ENCODE peak calls at places on chromosome 14, in six cellular contexts. One of them, this sample, is unnamed.

GRCh38 chr14:91349481-91350074 is 68.0 kb downstream of the CCDC88C start:
- DNase-seq in lung: no peak
- DNase-seq in lower lobe of right lung: no peak
- DNase-seq in pancreas: no peak
- DNase-seq in RWPE2: no peak
- DNase-seq in foreskin fibroblast: no peak
- DNase-seq in this sample: no peak

GRCh38 chr14:35405304-35405996 is 901 bp upstream of the NFKBIA start:
- DNase-seq in lung: no peak
- DNase-seq in lower lobe of right lung: peak
- DNase-seq in pancreas: no peak
- DNase-seq in RWPE2: no peak
- DNase-seq in foreskin fibroblast: no peak
- DNase-seq in this sample: no peak

GRCh38 chr14:29444216-29444615 is 483.4 kb downstream of the PRKD1 start:
- DNase-seq in lung: no peak
- DNase-seq in lower lobe of right lung: no peak
- DNase-seq in pancreas: no peak
- DNase-seq in RWPE2: no peak
- DNase-seq in foreskin fibroblast: no peak
- DNase-seq in this sample: no peak

GRCh38 chr14:97976861-97977260 is 1179.7 kb downstream of the VRK1 start:
- DNase-seq in lung: peak
- DNase-seq in lower lobe of right lung: peak
- DNase-seq in pancreas: no peak
- DNase-seq in RWPE2: no peak
- DNase-seq in foreskin fibroblast: no peak
- DNase-seq in this sample: no peak

GRCh38 chr14:64702493-64703392 is 1.5 kb upstream of the PLEKHG3 start:
- DNase-seq in lung: peak
- DNase-seq in lower lobe of right lung: peak
- DNase-seq in pancreas: peak
- DNase-seq in RWPE2: peak
- DNase-seq in foreskin fibroblast: no peak
- DNase-seq in this sample: no peak

GRCh38 chr14:79825046-79825521 is 386.2 kb downstream of the DIO2 start:
- DNase-seq in lung: no peak
- DNase-seq in lower lobe of right lung: no peak
- DNase-seq in pancreas: no peak
- DNase-seq in RWPE2: no peak
- DNase-seq in foreskin fibroblast: peak
- DNase-seq in this sample: no peak

GRCh38 chr14:84927096-84927910 is 602.6 kb upstream of the FLRT2 start:
- DNase-seq in lung: no peak
- DNase-seq in lower lobe of right lung: no peak
- DNase-seq in pancreas: no peak
- DNase-seq in RWPE2: no peak
- DNase-seq in foreskin fibroblast: no peak
- DNase-seq in this sample: no peak

GRCh38 chr14:31070431-31070830 is 44.3 kb upstream of the STRN3 start:
- DNase-seq in lung: no peak
- DNase-seq in lower lobe of right lung: no peak
- DNase-seq in pancreas: no peak
- DNase-seq in RWPE2: no peak
- DNase-seq in foreskin fibroblast: peak
- DNase-seq in this sample: peak

GRCh38 chr14:52950898-52951729 is at the start of gene FERMT2:
- DNase-seq in lung: peak
- DNase-seq in lower lobe of right lung: peak
- DNase-seq in pancreas: peak
- DNase-seq in RWPE2: peak
- DNase-seq in foreskin fibroblast: peak
- DNase-seq in this sample: peak

GRCh38 chr14:52949249-52949648 is 1.6 kb downstream of the FERMT2 start:
- DNase-seq in lung: no peak
- DNase-seq in lower lobe of right lung: no peak
- DNase-seq in pancreas: no peak
- DNase-seq in RWPE2: no peak
- DNase-seq in foreskin fibroblast: no peak
- DNase-seq in this sample: no peak

GRCh38 chr14:52950410-52950897 is 396 bp downstream of the FERMT2 start:
- DNase-seq in lung: peak
- DNase-seq in lower lobe of right lung: peak
- DNase-seq in pancreas: peak
- DNase-seq in RWPE2: peak
- DNase-seq in foreskin fibroblast: peak
- DNase-seq in this sample: peak

GRCh38 chr14:52949711-52950409 is 990 bp downstream of the FERMT2 start:
- DNase-seq in lung: peak
- DNase-seq in lower lobe of right lung: no peak
- DNase-seq in pancreas: no peak
- DNase-seq in RWPE2: no peak
- DNase-seq in foreskin fibroblast: no peak
- DNase-seq in this sample: peak

DNA sequence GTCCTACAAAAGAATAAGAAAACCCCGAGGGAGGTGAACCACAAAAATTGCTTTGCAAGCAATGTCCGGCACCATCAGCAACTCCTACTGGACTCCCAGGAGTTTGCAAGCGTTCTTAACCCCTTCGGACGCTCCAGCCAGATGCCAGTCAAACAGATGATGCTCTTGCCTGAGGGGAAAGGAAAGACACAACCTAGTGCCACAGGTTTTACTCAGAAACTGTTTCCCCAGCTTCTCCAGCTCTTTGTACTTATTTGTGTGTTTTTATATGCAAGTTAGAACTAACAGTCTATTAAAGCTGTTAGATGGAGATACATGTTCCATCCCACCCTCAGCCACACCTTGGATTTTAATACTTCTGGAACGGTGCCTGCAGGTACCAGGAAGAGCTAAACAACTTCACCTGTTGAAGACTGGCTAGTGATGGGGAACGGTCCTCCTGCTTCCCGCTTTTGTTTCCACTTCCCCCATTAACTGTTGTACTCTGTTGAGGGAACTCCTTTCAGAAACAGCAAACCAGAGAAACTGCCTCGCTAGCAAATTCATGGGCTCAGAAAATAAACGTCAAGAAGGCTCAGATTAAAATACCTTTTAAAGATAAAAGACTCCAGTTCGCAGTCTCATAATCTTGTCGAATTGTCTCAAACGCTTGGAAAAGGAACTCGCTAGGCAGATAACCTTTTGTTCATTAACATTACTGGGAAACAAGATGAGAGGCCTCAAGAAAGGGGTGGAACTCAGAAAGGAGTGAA is 1.1 kb upstream of the FERMT2 start:
- DNase-seq in lung: peak
- DNase-seq in lower lobe of right lung: no peak
- DNase-seq in pancreas: no peak
- DNase-seq in RWPE2: peak
- DNase-seq in foreskin fibroblast: peak
- DNase-seq in this sample: peak
- TF ChIP-seq CTCF in lung: no peak
- TF ChIP-seq CTCF in lower lobe of right lung: peak
- TF ChIP-seq CTCF in pancreas: no peak
- TF ChIP-seq CTCF in RWPE2: peak
- TF ChIP-seq CTCF in foreskin fibroblast: peak
- TF ChIP-seq CTCF in this sample: peak

GRCh38 chr14:37198273-37198598 is 499 bp downstream of the MIPOL1 start:
- DNase-seq in lung: no peak
- DNase-seq in lower lobe of right lung: no peak
- DNase-seq in pancreas: no peak
- DNase-seq in RWPE2: no peak
- DNase-seq in foreskin fibroblast: no peak
- DNase-seq in this sample: no peak

GRCh38 chr14:37197421-37198272 is at the start of gene MIPOL1:
- DNase-seq in lung: peak
- DNase-seq in lower lobe of right lung: peak
- DNase-seq in pancreas: peak
- DNase-seq in RWPE2: peak
- DNase-seq in foreskin fibroblast: peak
- DNase-seq in this sample: peak

GRCh38 chr14:37198907-37199306 is 1.2 kb downstream of the MIPOL1 start:
- DNase-seq in lung: no peak
- DNase-seq in lower lobe of right lung: no peak
- DNase-seq in pancreas: no peak
- DNase-seq in RWPE2: no peak
- DNase-seq in foreskin fibroblast: no peak
- DNase-seq in this sample: no peak

GRCh38 chr14:37195327-37195726 is 2.4 kb upstream of the MIPOL1 start:
- DNase-seq in lung: no peak
- DNase-seq in lower lobe of right lung: no peak
- DNase-seq in pancreas: no peak
- DNase-seq in RWPE2: no peak
- DNase-seq in foreskin fibroblast: peak
- DNase-seq in this sample: peak

GRCh38 chr14:37196604-37197420 is 925 bp upstream of the MIPOL1 start:
- DNase-seq in lung: no peak
- DNase-seq in lower lobe of right lung: no peak
- DNase-seq in pancreas: no peak
- DNase-seq in RWPE2: no peak
- DNase-seq in foreskin fibroblast: no peak
- DNase-seq in this sample: no peak
- H3K4me3 ChIP-seq in lung: no peak
- H3K4me3 ChIP-seq in lower lobe of right lung: peak
- H3K4me3 ChIP-seq in pancreas: peak
- H3K4me3 ChIP-seq in RWPE2: peak
- H3K4me3 ChIP-seq in foreskin fibroblast: peak
- H3K4me3 ChIP-seq in this sample: peak

DNA sequence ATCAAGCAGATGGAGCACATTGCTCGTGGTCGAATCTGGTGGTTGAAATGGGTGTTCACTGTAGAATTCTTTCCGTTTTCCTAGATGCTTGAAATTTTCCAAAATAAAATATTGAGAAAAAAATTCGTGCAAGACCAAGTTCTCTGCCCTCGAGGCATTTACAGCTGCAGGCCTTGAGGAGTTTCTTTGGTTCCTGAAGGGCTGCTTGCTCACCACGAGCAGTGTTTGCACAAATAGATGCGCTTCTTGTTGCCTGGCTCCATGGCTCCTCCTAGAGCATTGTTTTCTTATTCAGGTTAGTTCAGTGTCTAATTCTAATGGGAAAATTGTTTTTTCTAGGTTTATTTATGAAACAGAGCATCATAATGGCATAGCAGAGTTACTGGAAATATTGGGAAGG is 74.5 kb upstream of the DYNC1H1 start:
- DNase-seq in lung: no peak
- DNase-seq in lower lobe of right lung: no peak
- DNase-seq in pancreas: no peak
- DNase-seq in RWPE2: no peak
- DNase-seq in foreskin fibroblast: peak
- DNase-seq in this sample: no peak
- TF ChIP-seq CTCF in lung: no peak
- TF ChIP-seq CTCF in lower lobe of right lung: no peak
- TF ChIP-seq CTCF in pancreas: no peak
- TF ChIP-seq CTCF in RWPE2: peak
- TF ChIP-seq CTCF in foreskin fibroblast: peak
- TF ChIP-seq CTCF in this sample: no peak

GRCh38 chr14:32934891-32935633 is 3.6 kb upstream of the NPAS3 start:
- DNase-seq in lung: no peak
- DNase-seq in lower lobe of right lung: no peak
- DNase-seq in pancreas: no peak
- DNase-seq in RWPE2: no peak
- DNase-seq in foreskin fibroblast: no peak
- DNase-seq in this sample: no peak
- H3K4me3 ChIP-seq in lung: no peak
- H3K4me3 ChIP-seq in lower lobe of right lung: peak
- H3K4me3 ChIP-seq in pancreas: peak
- H3K4me3 ChIP-seq in RWPE2: peak
- H3K4me3 ChIP-seq in foreskin fibroblast: peak
- H3K4me3 ChIP-seq in this sample: peak

GRCh38 chr14:94636744-94637412 is 24.7 kb downstream of the SERPINA3 start:
- DNase-seq in lung: no peak
- DNase-seq in lower lobe of right lung: no peak
- DNase-seq in pancreas: no peak
- DNase-seq in RWPE2: no peak
- DNase-seq in foreskin fibroblast: no peak
- DNase-seq in this sample: no peak
- TF ChIP-seq CTCF in lung: no peak
- TF ChIP-seq CTCF in lower lobe of right lung: no peak
- TF ChIP-seq CTCF in pancreas: no peak
- TF ChIP-seq CTCF in RWPE2: no peak
- TF ChIP-seq CTCF in foreskin fibroblast: no peak
- TF ChIP-seq CTCF in this sample: peak

GRCh38 chr14:105411017-105411941 is 8.3 kb upstream of the MTA1 start:
- DNase-seq in lung: no peak
- DNase-seq in lower lobe of right lung: peak
- DNase-seq in pancreas: no peak
- DNase-seq in RWPE2: peak
- DNase-seq in foreskin fibroblast: peak
- DNase-seq in this sample: peak
- H3K4me3 ChIP-seq in lung: no peak
- H3K4me3 ChIP-seq in lower lobe of right lung: peak
- H3K4me3 ChIP-seq in pancreas: peak
- H3K4me3 ChIP-seq in RWPE2: peak
- H3K4me3 ChIP-seq in foreskin fibroblast: peak
- H3K4me3 ChIP-seq in this sample: peak

DNA sequence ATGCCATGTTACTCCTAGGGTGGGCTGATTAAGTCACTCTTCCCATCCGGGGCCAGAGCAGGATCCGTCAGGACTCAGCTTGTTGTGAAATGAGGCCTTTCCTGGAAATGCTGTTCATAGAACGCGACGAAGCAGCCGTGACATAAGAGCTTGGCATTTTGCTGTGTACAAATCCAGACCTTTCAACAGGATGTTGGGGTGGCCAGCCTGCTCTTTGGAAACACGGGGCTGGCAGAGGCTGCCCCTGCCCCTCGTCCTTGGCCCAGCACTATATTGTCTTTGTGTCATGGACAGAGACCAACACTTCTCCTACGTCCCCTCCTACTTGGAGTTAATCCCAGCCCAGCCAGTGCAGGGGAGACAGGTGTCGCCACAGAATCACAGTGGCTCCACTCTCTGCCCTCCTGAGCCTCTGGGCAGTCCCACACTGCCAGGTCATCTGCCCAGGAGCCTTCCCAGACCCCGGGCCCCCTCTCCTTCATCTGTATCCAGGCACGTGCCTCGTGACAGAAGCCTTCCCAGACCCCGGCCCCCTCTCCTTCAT is 18.6 kb upstream of the EIF5 start:
- DNase-seq in lung: peak
- DNase-seq in lower lobe of right lung: peak
- DNase-seq in pancreas: no peak
- DNase-seq in RWPE2: peak
- DNase-seq in foreskin fibroblast: peak
- DNase-seq in this sample: peak
- TF ChIP-seq CTCF in lung: no peak
- TF ChIP-seq CTCF in lower lobe of right lung: no peak
- TF ChIP-seq CTCF in pancreas: no peak
- TF ChIP-seq CTCF in RWPE2: no peak
- TF ChIP-seq CTCF in foreskin fibroblast: no peak
- TF ChIP-seq CTCF in this sample: no peak